ENCODE peak calls at places on chromosomes 7 and 10, in five cellular contexts. B is IMR-90, J is tibial nerve, O is body of pancreas, K is K562. C is an unnamed sample.

GRCh38 chr10:132588301-132589013 is 50.9 kb downstream of the INPP5A start:
- DNase-seq in J (no peak), K (no peak), O (no peak), B (no peak), C (peak; percentile 64)

GRCh38 chr10:1454428-1454827 is 282.9 kb downstream of the ADARB2 start:
- DNase-seq in K (no peak), J (no peak), O (no peak), B (no peak), C (no peak)

GRCh38 chr10:123096452-123096851 is 39.3 kb upstream of the HMX3 start:
- DNase-seq in B (no peak), K (no peak), O (no peak), J (no peak), C (no peak)

GRCh38 chr10:90930971-90931841 is 10.3 kb upstream of the ANKRD1 start:
- DNase-seq in J (peak; percentile 7), B (peak; percentile 85), O (peak; percentile 12), K (no peak), C (peak; percentile 79)

GRCh38 chr10:71989658-71990454 is 25.7 kb downstream of the CHST3 start:
- DNase-seq in B (no peak), J (no peak), K (no peak), O (no peak), C (no peak)

GRCh38 chr7:16034353-16034752 is 347.9 kb upstream of the MEOX2 start:
- DNase-seq in B (peak; percentile 74), K (no peak), O (no peak), J (no peak), C (no peak)

GRCh38 chr7:7581531-7582179 is 15.0 kb downstream of the MIOS start:
- DNase-seq in B (no peak), O (no peak), K (no peak), J (no peak), C (no peak)

GRCh38 chr7:106523482-106523881 is 137.5 kb downstream of the CCDC71L start:
- DNase-seq in K (no peak), B (no peak), J (no peak), O (no peak), C (no peak)

GRCh38 chr7:146090023-146090645 is 26.5 kb upstream of the CNTNAP2 start:
- DNase-seq in K (peak; percentile 41), B (no peak), J (no peak), O (peak; percentile 5), C (no peak)

GRCh38 chr10:46216836-46217748 is 69.7 kb upstream of the ANTXRL start:
- DNase-seq in O (no peak), J (no peak), K (peak; percentile 90), B (no peak), C (peak; percentile 13)

GRCh38 chr10:3873728-3874461 is 88.9 kb upstream of the KLF6 start:
- DNase-seq in O (no peak), K (peak; percentile 51), B (peak; percentile 80), J (no peak), C (no peak)

GRCh38 chr10:110069502-110069982 is 61.8 kb downstream of the ADD3 start:
- DNase-seq in J (no peak), B (no peak), K (no peak), O (no peak), C (no peak)

GRCh38 chr7:149293338-149293737 is 31.3 kb downstream of the ZNF783 start:
- DNase-seq in B (no peak), K (peak; percentile 50), O (no peak), J (no peak), C (no peak)

GRCh38 chr7:149564340-149565095 is 66.9 kb upstream of the ZNF746 start:
- DNase-seq in B (no peak), O (no peak), J (no peak), K (peak; percentile 53), C (no peak)

GRCh38 chr10:47088656-47089354 is 177.6 kb downstream of the PTPN20 start:
- DNase-seq in B (no peak), J (no peak), K (no peak), O (no peak), C (no peak)

GRCh38 chr7:127702938-127703337 is 50.9 kb downstream of the SND1 start:
- DNase-seq in B (no peak), O (no peak), K (no peak), J (no peak), C (no peak)

GRCh38 chr10:103668351-103669242 is 175.1 kb downstream of the NEURL1 start:
- DNase-seq in B (peak; percentile 55), O (peak; percentile 44), K (peak; percentile 76), J (peak; percentile 65), C (peak; percentile 84)

GRCh38 chr10:86855503-86855902 is 99.1 kb downstream of the BMPR1A start:
- DNase-seq in J (no peak), B (no peak), O (no peak), K (no peak), C (no peak)

DNA sequence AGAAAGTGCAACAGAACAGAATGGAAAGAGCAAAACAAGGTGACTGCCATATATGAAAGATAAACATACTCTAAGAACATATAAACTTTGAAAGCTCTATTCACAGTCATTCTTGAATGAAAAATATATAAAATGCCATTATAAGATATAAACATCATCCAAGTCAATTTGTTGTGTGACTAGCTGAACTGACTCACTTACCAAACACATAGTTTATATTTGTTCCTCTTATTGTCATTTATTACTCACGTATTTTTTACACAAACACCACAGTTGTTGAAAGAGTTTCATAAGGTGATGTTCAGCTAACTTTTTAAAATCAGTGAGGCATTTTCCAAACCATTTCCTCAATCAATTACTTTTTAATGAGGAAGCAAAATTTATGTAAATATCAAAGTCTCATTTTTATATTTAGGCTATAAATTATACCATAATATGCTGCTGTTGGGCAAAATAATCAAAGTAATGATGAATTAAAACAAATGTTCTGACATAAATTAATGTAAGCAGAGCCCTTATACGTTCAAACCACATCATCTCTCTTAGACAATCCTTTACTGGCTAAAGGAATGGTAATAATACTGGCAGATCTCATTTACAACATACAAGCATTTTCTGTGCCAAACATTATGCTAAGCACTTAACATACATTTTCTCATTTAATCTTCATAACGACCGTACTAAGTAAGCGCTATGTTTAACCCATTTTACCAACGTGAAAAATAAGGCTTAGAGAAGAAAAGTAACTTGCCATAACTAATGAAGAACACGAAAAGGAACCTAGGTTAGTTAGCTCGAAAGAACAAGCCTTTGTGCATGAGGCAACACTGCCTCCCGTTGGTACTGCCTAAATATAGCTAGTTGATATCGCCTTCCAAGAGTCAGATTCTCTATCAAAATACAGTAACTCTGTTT is 7.3 kb downstream of the LRRN3 start:
- DNase-seq in B (peak; percentile 58), J (no peak), K (peak; percentile 21), O (peak; percentile 10), C (peak; percentile 27)
- H3K4me1 ChIP-seq in B (no peaks in the 10 kb centered on the region), J (no peaks in the 10 kb centered on the region), K (no peaks in the 10 kb centered on the region), O (peaks cover 14% of the 10 kb centered on the region), C (no peaks in the 10 kb centered on the region)

GRCh38 chr7:84535584-84536255 is 341.1 kb upstream of the SEMA3A start:
- DNase-seq in B (no peak), J (no peak), K (no peak), O (no peak), C (no peak)
- TF ChIP-seq CTCF in B (no peak), J (no peak), K (no peak), O (no peak), C (no peak)

GRCh38 chr7:117873933-117874530 is 791 bp upstream of the CTTNBP2 start:
- DNase-seq in O (no peak), J (no peak), B (no peak), K (no peak), C (no peak)

GRCh38 chr7:117871401-117871777 is 1.9 kb downstream of the CTTNBP2 start:
- DNase-seq in J (no peak), O (no peak), B (no peak), K (no peak), C (no peak)

GRCh38 chr7:117871778-117872538 is 1.3 kb downstream of the CTTNBP2 start:
- DNase-seq in K (no peak), B (no peak), J (peak; percentile 17), O (peak; percentile 28), C (peak; percentile 34)

GRCh38 chr7:117872565-117873055 is 631 bp downstream of the CTTNBP2 start:
- DNase-seq in O (peak; percentile 57), B (no peak), K (no peak), J (peak; percentile 24), C (peak; percentile 17)

DNA sequence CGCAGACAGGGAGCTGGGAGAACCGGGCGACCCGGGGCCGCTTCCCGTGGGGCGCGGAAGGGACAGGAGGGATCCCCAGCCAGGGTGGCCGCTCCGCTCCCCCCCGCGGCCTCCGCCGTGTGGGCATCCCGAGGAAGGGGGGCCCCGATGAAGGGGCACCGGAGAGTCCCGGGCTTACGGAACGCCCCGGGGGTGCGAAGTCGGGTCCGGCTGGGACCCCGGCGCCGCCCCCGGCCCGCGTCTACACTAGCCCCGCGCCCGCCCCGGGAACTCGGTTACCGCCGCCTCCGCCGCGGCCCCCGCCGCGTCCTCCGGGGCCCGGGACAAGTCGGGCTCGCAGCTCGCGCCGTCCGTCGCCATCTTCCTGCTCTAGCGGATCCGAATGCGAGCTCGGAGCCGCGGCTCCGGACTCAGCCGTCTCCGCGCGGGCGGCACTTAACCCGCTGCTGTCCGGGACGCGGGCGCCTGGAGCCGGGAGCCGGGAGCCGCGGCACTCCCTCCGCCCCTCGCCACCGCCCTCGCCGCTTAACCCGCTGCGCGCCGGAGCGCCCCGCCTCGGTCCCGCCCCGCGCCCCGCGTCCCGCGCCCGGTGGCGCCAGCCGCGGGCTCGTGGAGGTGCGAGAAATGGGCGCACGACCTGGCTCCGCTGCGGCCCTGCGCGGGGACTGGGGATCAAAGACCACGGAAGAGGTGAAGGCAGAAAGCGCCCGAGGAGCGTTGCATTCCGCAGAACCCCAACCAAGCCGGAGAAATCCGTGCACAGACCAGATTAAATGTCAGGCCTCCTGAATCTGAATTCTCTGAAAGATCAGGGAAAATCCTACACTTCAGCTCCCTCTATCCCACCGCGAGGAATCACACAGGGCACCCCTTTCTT is at the start of gene CTTNBP2:
- DNase-seq in J (peak; percentile 25), O (peak; percentile 72), B (peak; percentile 59), K (no peak), C (peak; percentile 77)
- TF ChIP-seq POLR2A in J (peak; percentile 15), O (peak; percentile 33), B (no peak), K (no peak), C (no peak)

DNA sequence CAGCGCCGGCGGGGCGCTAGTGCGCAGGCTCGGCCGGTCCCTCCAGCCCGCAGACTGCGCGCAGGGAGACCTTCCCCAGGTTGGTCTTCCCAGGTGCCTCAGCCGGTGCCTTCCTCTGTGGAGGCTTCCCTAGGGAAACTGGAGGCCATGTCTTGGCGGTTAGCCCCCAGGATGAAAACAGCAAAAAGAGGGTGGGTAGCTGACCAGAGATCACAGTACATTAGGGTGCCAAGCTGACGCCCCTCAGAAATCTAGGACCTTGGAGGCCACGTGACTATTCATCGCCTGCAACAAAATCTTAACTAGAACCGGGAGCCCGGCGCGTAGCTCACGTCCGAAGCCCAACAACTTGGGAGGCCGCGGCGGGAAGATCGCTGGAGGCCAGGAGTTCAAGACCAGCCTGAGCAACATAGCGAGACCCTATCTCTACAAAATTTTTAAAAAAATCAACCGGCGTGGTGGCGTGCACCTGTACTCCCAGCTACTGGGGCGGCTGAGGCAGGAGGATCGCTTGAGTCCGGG is 327 bp upstream of the FIS1 start:
- DNase-seq in O (no peak), B (no peak), K (no peak), J (no peak), C (no peak)
- H3K4me1 ChIP-seq in O (peaks cover 34% of the 10 kb centered on the region), B (peaks cover 5% of the 10 kb centered on the region), K (peaks cover 48% of the 10 kb centered on the region), J (no peaks in the 10 kb centered on the region), C (peaks cover 21% of the 10 kb centered on the region)

GRCh38 chr7:158887594-158887993 is 31.2 kb downstream of the DYNC2I1 start:
- DNase-seq in O (no peak), J (no peak), K (no peak), B (no peak), C (no peak)

GRCh38 chr7:158881731-158882130 is 25.4 kb downstream of the DYNC2I1 start:
- DNase-seq in J (no peak), O (no peak), K (no peak), B (no peak), C (no peak)

GRCh38 chr7:158880973-158881372 is 24.6 kb downstream of the DYNC2I1 start:
- DNase-seq in B (no peak), O (no peak), K (no peak), J (no peak), C (no peak)

GRCh38 chr7:158885624-158886023 is 29.3 kb downstream of the DYNC2I1 start:
- DNase-seq in J (no peak), K (peak; percentile 52), O (no peak), B (peak; percentile 6), C (no peak)
- TF ChIP-seq CTCF in J (no peak), K (peak; percentile 50), O (peak; percentile 47), B (peak; percentile 37), C (peak; percentile 41)

C was measured in heart left ventricle.